ENCODE peak calls at places on chromosomes 11 and 22, in seven cellular contexts. G, W, E, I, B, V and O are unnamed samples.

GRCh38 chr11:59426361-59427067 is at the start of gene OR5A2:
- DNase-seq in G (no peak), W (no peak), E (peak), I (no peak), B (peak), V (no peak), O (no peak)

GRCh38 chr11:122784325-122785155 is 53.8 kb upstream of the CRTAM start:
- DNase-seq in G (no peak), W (no peak), E (no peak), I (peak), B (peak), V (no peak), O (no peak)

GRCh38 chr11:118931576-118931975 is 5.8 kb upstream of the BCL9L start:
- DNase-seq in G (no peak), W (no peak), E (no peak), I (no peak), B (no peak), V (no peak), O (no peak)

GRCh38 chr11:134654161-134654915 is 242.3 kb upstream of the B3GAT1 start:
- DNase-seq in G (peak), W (no peak), E (peak), I (no peak), B (no peak), V (no peak), O (no peak)

GRCh38 chr11:57417056-57417455 is 9.9 kb downstream of the SLC43A3 start:
- DNase-seq in G (no peak), W (no peak), E (no peak), I (peak), B (peak), V (no peak), O (no peak)

GRCh38 chr22:20448630-20449029 is 11.0 kb upstream of the SCARF2 start:
- DNase-seq in G (peak), W (no peak), E (no peak), I (no peak), B (no peak), V (no peak), O (no peak)

GRCh38 chr11:68942751-68943271 is 38.0 kb downstream of the MRGPRD start:
- DNase-seq in G (peak), W (no peak), E (no peak), I (no peak), B (no peak), V (no peak), O (no peak)

GRCh38 chr11:47861762-47862161 is 13.6 kb upstream of the NUP160 start:
- DNase-seq in G (no peak), W (no peak), E (no peak), I (no peak), B (peak), V (no peak), O (no peak)

DNA sequence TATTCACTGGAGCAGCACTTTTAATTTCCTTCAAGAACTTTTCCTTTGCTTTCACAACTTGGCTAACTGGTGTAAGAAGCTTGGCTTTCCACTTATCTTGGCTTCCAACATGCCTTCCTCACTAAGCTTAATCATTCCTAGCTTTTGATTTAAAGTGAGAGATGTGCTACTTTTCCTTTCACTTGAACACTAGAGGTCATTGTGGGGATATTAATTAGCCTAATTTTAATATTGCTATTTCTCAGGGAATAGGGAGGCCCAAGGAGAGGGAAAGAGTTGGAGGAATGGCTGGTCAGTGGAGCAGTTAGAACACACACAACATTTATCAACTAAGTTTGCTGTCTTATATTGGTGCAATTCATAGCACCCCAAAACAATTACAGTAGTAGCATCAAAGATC is 24.6 kb upstream of the CCDC90B start:
- DNase-seq in G (no peak), W (no peak), E (no peak), I (no peak), B (no peak), V (no peak), O (no peak)
- TF ChIP-seq CTCF in G (no peak), W (no peak), E (no peak), I (peak), B (no peak), V (no peak), O (no peak)

DNA sequence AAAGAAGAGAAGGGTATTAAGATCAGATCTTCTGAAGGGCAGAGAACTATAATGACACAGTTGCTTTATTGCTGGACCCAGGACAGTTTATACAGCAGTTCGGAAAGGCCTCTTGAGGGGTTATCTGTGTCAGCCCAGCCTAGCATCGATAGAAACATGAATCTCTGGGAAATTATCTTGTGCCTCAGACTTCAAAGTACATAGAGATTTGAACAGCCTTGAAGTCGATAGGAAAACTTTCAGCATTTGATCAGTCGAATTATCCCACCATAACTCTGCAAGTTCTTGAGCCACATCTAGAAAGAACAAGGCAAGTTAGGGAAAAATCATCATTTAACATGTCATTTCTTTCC is 2.5 kb upstream of the LMO2 start:
- DNase-seq in G (no peak), W (no peak), E (no peak), I (no peak), B (no peak), V (no peak), O (no peak)
- TF ChIP-seq CTCF in G (no peak), W (no peak), E (no peak), I (no peak), B (no peak), V (no peak), O (no peak)

GRCh38 chr11:78292109-78292803 is 103.5 kb downstream of the USP35 start:
- DNase-seq in G (no peak), W (no peak), E (no peak), I (no peak), B (no peak), V (no peak), O (no peak)

GRCh38 chr11:78295347-78295746 is 106.6 kb downstream of the USP35 start:
- DNase-seq in G (no peak), W (no peak), E (no peak), I (no peak), B (no peak), V (no peak), O (no peak)

GRCh38 chr11:78291754-78292108 is 103.0 kb downstream of the USP35 start:
- DNase-seq in G (no peak), W (no peak), E (no peak), I (no peak), B (no peak), V (no peak), O (no peak)

GRCh38 chr11:78289547-78290292 is 101.0 kb downstream of the USP35 start:
- DNase-seq in G (no peak), W (no peak), E (no peak), I (no peak), B (no peak), V (no peak), O (no peak)

DNA sequence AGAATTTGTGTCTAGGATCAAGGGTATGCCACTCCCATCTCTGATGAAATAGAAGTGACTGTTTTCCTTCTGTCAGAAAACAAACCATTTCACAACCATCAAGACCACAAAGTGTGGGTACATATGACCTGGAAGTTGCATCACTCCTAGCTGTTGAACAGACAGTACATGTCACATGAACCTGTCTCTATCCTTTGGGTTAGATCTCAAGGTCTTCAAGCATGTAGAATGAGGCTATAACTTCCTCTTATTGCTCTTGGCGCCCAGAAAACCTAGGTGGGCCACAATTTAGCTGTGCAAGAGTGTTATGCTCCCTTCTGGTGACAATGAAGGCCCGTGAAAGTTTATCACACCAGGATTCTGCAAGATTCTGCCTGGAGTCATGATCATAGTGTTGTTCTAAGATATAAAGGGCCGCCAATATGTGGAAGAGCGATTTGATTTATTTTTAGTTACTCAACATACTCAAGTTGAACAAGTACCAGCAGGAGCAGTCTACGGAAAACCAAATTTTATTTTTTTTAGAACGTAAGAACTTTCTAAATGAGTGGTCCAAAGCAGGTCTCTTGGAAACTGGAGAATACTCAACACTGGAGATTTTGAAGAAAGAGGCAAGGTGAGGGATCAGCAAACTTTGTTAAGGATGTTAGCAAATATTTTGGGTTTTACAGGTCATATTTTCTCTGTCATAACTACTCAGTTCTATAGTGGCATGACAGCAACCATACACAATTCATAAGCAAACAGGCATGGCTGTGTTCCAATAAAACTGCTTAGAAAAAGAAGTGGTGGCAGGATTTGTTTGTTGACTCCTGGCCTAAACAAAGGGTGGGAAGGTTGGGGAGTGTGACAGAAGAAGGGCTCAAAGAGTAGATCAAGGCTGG is 101.8 kb downstream of the USP35 start:
- DNase-seq in G (no peak), W (no peak), E (no peak), I (peak), B (peak), V (no peak), O (no peak)
- TF ChIP-seq CTCF in G (no peak), W (no peak), E (no peak), I (no peak), B (no peak), V (no peak), O (no peak)

DNA sequence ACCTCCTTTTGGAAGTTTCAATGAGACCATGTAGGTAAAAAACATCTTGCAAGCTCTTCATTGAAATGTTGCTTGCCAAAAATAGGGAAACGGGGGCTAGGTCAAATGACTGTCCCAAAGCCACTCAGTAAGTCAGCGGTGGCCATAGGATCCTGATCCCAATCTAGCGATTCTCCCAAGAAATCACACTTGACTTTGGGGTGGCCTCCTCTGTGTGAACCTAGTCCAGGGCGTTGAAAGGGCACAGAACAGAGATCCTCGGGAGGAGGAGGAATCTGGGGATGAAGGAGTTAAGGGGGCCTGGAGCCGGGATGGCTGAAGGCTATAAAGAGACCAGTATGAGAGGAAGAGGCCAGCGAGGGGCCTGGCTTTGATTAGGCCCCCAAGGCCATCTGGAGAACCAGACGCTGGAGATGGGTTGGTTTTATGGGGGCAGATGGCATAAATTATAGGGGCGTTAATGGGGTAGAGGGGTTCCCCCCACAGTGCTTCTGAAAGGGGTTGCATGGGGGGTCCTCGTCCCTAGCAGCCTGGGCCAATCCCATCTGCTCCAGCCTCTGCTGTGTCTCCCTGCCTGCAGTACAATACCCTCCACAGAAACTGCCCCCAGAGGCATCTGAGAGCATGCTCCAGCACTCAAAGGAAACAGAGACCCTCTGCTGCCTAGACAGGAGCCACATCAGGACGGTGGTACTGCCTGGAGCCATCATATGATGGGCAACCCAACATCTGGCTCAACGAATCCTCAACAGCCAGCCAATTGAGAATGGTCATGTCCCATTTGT is 35.2 kb upstream of the TRIM29 start:
- DNase-seq in G (peak), W (no peak), E (no peak), I (no peak), B (no peak), V (no peak), O (no peak)
- TF ChIP-seq CTCF in G (no peak), W (no peak), E (no peak), I (no peak), B (no peak), V (no peak), O (no peak)

GRCh38 chr11:251550-251949 is 14.8 kb downstream of the PSMD13 start:
- DNase-seq in G (no peak), W (no peak), E (no peak), I (no peak), B (peak), V (no peak), O (no peak)
- TF ChIP-seq CTCF in G (no peak), W (no peak), E (no peak), I (no peak), B (peak), V (no peak), O (no peak)

GRCh38 chr11:96161271-96162089 is 181.5 kb downstream of the MAML2 start:
- DNase-seq in G (no peak), W (no peak), E (no peak), I (no peak), B (peak), V (no peak), O (peak)
- TF ChIP-seq CTCF in G (no peak), W (no peak), E (no peak), I (no peak), B (no peak), V (no peak), O (no peak)

GRCh38 chr11:77821349-77821851 is 456 bp downstream of the AAMDC start:
- DNase-seq in G (peak), W (peak), E (no peak), I (peak), B (peak), V (peak), O (peak)

GRCh38 chr11:77815459-77815858 is 5.1 kb downstream of the RSF1 start:
- DNase-seq in G (no peak), W (no peak), E (no peak), I (no peak), B (no peak), V (no peak), O (no peak)

GRCh38 chr11:77819921-77820564 is 479 bp downstream of the RSF1 start:
- DNase-seq in G (peak), W (peak), E (peak), I (peak), B (peak), V (peak), O (peak)

GRCh38 chr11:77820565-77821348 is at the start of the genes AAMDC and RSF1:
- DNase-seq in G (peak), W (peak), E (peak), I (peak), B (peak), V (peak), O (peak)

DNA sequence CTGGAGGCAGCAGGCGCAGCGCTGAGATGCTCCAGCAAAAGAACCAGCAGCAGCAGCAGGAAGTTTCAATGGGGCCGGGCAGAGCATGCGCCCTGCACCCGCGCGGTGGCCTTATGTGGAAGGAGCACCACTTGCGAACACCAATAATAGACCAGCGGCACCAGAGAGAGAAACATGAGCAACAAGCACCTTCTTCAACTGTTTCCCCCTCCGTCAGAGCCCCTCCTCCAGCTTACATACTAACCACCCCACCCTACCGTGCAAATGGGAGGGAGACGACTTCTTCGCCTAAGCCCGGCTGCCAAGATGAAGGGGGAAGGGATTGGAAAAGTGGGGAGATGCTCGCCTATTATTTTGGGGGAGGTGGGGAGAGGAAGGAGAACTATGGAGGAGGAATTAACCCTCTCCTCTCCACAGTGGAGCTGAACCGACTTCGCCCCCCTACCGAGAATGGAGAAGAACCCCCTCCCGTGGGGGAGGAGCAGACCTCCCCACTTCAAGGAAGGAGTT is 1.1 kb downstream of the RSF1 start:
- DNase-seq in G (peak), W (peak), E (peak), I (peak), B (peak), V (peak), O (peak)
- TF ChIP-seq CTCF in G (peak), W (no peak), E (no peak), I (peak), B (peak), V (no peak), O (no peak)

GRCh38 chr11:43735931-43736330 is 55.4 kb downstream of the HSD17B12 start:
- DNase-seq in G (no peak), W (no peak), E (no peak), I (no peak), B (peak), V (no peak), O (no peak)
- TF ChIP-seq CTCF in G (no peak), W (no peak), E (no peak), I (no peak), B (peak), V (no peak), O (no peak)